ENCODE peak calls at places on chromosomes 6 and 20, in seven cellular contexts. T is GM03348, K is cardiac muscle cell, U is AG04450, J is Caco-2, W is RCC 7860, O is CMK. F is an unnamed sample.

GRCh38 chr20:53934421-53935352 is 135.7 kb downstream of the BCAS1 start:
- DNase-seq in T (peak; percentile 87), K (peak; percentile 90), U (no peak), J (no peak), W (peak; percentile 68), O (no peak), F (peak; percentile 92)

GRCh38 chr20:51697119-51697826 is 70.9 kb downstream of the ATP9A start:
- DNase-seq in T (no peak), K (peak; percentile 27), U (no peak), J (no peak), W (no peak), O (no peak), F (no peak)

GRCh38 chr6:133568970-133569889 is 319.7 kb upstream of the TCF21 start:
- DNase-seq in T (peak; percentile 75), K (peak; percentile 80), U (peak; percentile 58), J (peak; percentile 42), W (peak; percentile 81), O (no peak), F (peak; percentile 73)

GRCh38 chr6:2222275-2222842 is 23.0 kb downstream of the GMDS start:
- DNase-seq in T (no peak), K (no peak), U (no peak), J (no peak), W (no peak), O (no peak), F (no peak)

GRCh38 chr6:26155066-26155925 is 68.1 kb downstream of the HFE start:
- DNase-seq in T (peak; percentile 24), K (peak; percentile 17), U (no peak), J (peak; percentile 42), W (no peak), O (no peak), F (peak; percentile 69)

GRCh38 chr6:25154034-25154596 is 125.1 kb upstream of the CARMIL1 start:
- DNase-seq in T (no peak), K (no peak), U (no peak), J (peak; percentile 54), W (no peak), O (no peak), F (no peak)

GRCh38 chr6:131070061-131070460 is 7.0 kb upstream of the EPB41L2 start:
- DNase-seq in T (no peak), K (no peak), U (no peak), J (no peak), W (no peak), O (no peak), F (no peak)

GRCh38 chr6:131897050-131897435 is 54.1 kb downstream of the CCN2 start:
- DNase-seq in T (no peak), K (no peak), U (no peak), J (no peak), W (no peak), O (no peak), F (no peak)

GRCh38 chr6:62202078-62202477 is 83.9 kb downstream of the KHDRBS2 start:
- DNase-seq in T (no peak), K (no peak), U (no peak), J (no peak), W (no peak), O (no peak), F (no peak)

GRCh38 chr20:37940161-37940560 is 37.2 kb downstream of the VSTM2L start:
- DNase-seq in T (no peak), K (no peak), U (no peak), J (no peak), W (no peak), O (no peak), F (no peak)

GRCh38 chr6:57162008-57162407 is 10.1 kb upstream of the BAG2 start:
- DNase-seq in T (no peak), K (no peak), U (no peak), J (no peak), W (no peak), O (no peak), F (no peak)

GRCh38 chr6:129345890-129346289 is 364.1 kb downstream of the ARHGAP18 start:
- DNase-seq in T (peak; percentile 22), K (peak; percentile 33), U (peak; percentile 15), J (no peak), W (peak; percentile 29), O (no peak), F (no peak)

GRCh38 chr20:31708839-31709534 is 13.7 kb downstream of the BCL2L1 start:
- DNase-seq in T (no peak), K (no peak), U (no peak), J (peak; percentile 56), W (no peak), O (no peak), F (no peak)

GRCh38 chr20:43243672-43244269 is 54.1 kb upstream of the PTPRT start:
- DNase-seq in T (peak; percentile 24), K (peak; percentile 3), U (no peak), J (no peak), W (no peak), O (no peak), F (peak; percentile 64)

GRCh38 chr6:24385536-24386269 is 17.0 kb upstream of the MRS2 start:
- DNase-seq in T (no peak), K (no peak), U (no peak), J (peak; percentile 29), W (peak; percentile 49), O (no peak), F (no peak)

GRCh38 chr6:87068804-87069203 is 26.1 kb downstream of the CGA start:
- DNase-seq in T (no peak), K (no peak), U (no peak), J (no peak), W (no peak), O (no peak), F (no peak)

GRCh38 chr20:60271597-60271996 is 313.4 kb downstream of the CDH26 start:
- DNase-seq in T (peak; percentile 31), K (no peak), U (no peak), J (peak; percentile 30), W (no peak), O (no peak), F (no peak)

GRCh38 chr20:14883324-14883723 is 545.9 kb upstream of the FLRT3 start:
- DNase-seq in T (no peak), K (no peak), U (no peak), J (no peak), W (no peak), O (no peak), F (no peak)

GRCh38 chr6:82555801-82556200 is 192.2 kb downstream of the TPBG start:
- DNase-seq in T (peak; percentile 27), K (no peak), U (no peak), J (no peak), W (no peak), O (no peak), F (no peak)

GRCh38 chr6:26328265-26328844 is 36.6 kb upstream of the BTN3A2 start:
- DNase-seq in T (no peak), K (no peak), U (no peak), J (no peak), W (no peak), O (no peak), F (no peak)

GRCh38 chr6:35733633-35734032 is 3.2 kb upstream of the ARMC12 start:
- DNase-seq in T (no peak), K (no peak), U (no peak), J (no peak), W (no peak), O (no peak), F (no peak)

GRCh38 chr6:44263357-44264100 is 1.8 kb downstream of the NFKBIE start:
- DNase-seq in T (no peak), K (peak; percentile 43), U (no peak), J (no peak), W (peak; percentile 63), O (no peak), F (no peak)

GRCh38 chr20:49508435-49509199 is 26.1 kb upstream of the KCNB1 start:
- DNase-seq in T (peak; percentile 73), K (peak; percentile 62), U (no peak), J (peak; percentile 73), W (peak; percentile 54), O (no peak), F (peak; percentile 61)

GRCh38 chr20:62711703-62712101 is 3.1 kb downstream of the NTSR1 start:
- DNase-seq in T (no peak), K (no peak), U (no peak), J (no peak), W (no peak), O (no peak), F (no peak)

GRCh38 chr6:154536922-154537449 is 26.5 kb upstream of the CNKSR3 start:
- DNase-seq in T (no peak), K (no peak), U (no peak), J (no peak), W (no peak), O (no peak), F (no peak)

GRCh38 chr20:5356921-5357320 is 40.2 kb upstream of the PROKR2 start:
- DNase-seq in T (no peak), K (no peak), U (no peak), J (no peak), W (no peak), O (no peak), F (no peak)

GRCh38 chr6:61809004-61809595 is 476.9 kb downstream of the KHDRBS2 start:
- DNase-seq in T (peak; percentile 27), K (peak; percentile 4), U (no peak), J (peak; percentile 37), W (peak; percentile 16), O (no peak), F (peak; percentile 48)

GRCh38 chr6:135046912-135047311 is 7.7 kb downstream of the HBS1L start:
- DNase-seq in T (no peak), K (no peak), U (no peak), J (no peak), W (no peak), O (no peak), F (no peak)

GRCh38 chr20:47355489-47356219 is 845 bp downstream of the ZMYND8 start:
- DNase-seq in T (no peak), K (peak; percentile 69), U (no peak), J (peak; percentile 39), W (no peak), O (no peak), F (no peak)

GRCh38 chr20:48025661-48026060 is 240.4 kb upstream of the SULF2 start:
- DNase-seq in T (peak; percentile 61), K (peak; percentile 67), U (no peak), J (no peak), W (peak; percentile 55), O (no peak), F (peak; percentile 58)

GRCh38 chr6:111677186-111677990 is 71.7 kb upstream of the TRAF3IP2 start:
- DNase-seq in T (no peak), K (no peak), U (no peak), J (peak; percentile 30), W (peak; percentile 39), O (no peak), F (no peak)

GRCh38 chr6:149081281-149081680 is 236.2 kb upstream of the TAB2 start:
- DNase-seq in T (no peak), K (no peak), U (no peak), J (no peak), W (no peak), O (no peak), F (no peak)

GRCh38 chr6:147022041-147022440 is 182.2 kb upstream of the STXBP5 start:
- DNase-seq in T (peak; percentile 22), K (peak; percentile 46), U (no peak), J (no peak), W (peak; percentile 78), O (no peak), F (no peak)

GRCh38 chr6:110548124-110548847 is 71.9 kb upstream of the SLC22A16 start:
- DNase-seq in T (no peak), K (no peak), U (no peak), J (no peak), W (no peak), O (no peak), F (no peak)

GRCh38 chr6:153088796-153089195 is 42.3 kb downstream of the RGS17 start:
- DNase-seq in T (no peak), K (no peak), U (no peak), J (no peak), W (no peak), O (no peak), F (no peak)

GRCh38 chr6:17914651-17915050 is 72.8 kb downstream of the KIF13A start:
- DNase-seq in T (no peak), K (no peak), U (no peak), J (no peak), W (no peak), O (no peak), F (no peak)

GRCh38 chr6:100823041-100823440 is 58.1 kb downstream of the ASCC3 start:
- DNase-seq in T (no peak), K (no peak), U (no peak), J (no peak), W (no peak), O (no peak), F (peak; percentile 10)

GRCh38 chr6:16524380-16524707 is 236.9 kb downstream of the ATXN1 start:
- DNase-seq in T (peak; percentile 17), K (peak; percentile 76), U (no peak), J (no peak), W (peak; percentile 49), O (no peak), F (no peak)